ENCODE peak calls at places on chromosomes 1 and 21, in eight cellular contexts. One of them, this sample, is unnamed.

GRCh38 chr1:26696645-26697440 is 1.0 kb downstream of the ARID1A start:
- DNase-seq in right lobe of liver: peak; percentile 69
- DNase-seq in stimulated activated CD8-positive, alpha-beta memory T cell treated with anti-CD3 and anti-CD28 coated beads, Interleukin-15, amount 100 ng/mL, for 4 hours: peak; percentile 79
- DNase-seq in NCI-H1694: no peak
- DNase-seq in SHP77: no peak
- DNase-seq in GM13976: peak; percentile 65
- DNase-seq in ELR: peak; percentile 37
- DNase-seq in HEK293T: no peak
- DNase-seq in this sample: peak; percentile 40

GRCh38 chr21:36430841-36431240 is 45.6 kb downstream of the CHAF1B start:
- DNase-seq in GM13976: no peak
- DNase-seq in right lobe of liver: no peak
- DNase-seq in NCI-H1694: no peak
- DNase-seq in stimulated activated CD8-positive, alpha-beta memory T cell treated with anti-CD3 and anti-CD28 coated beads, Interleukin-15, amount 100 ng/mL, for 4 hours: no peak
- DNase-seq in SHP77: no peak
- DNase-seq in HEK293T: no peak
- DNase-seq in ELR: no peak
- DNase-seq in this sample: no peak

GRCh38 chr1:18950415-18951026 is 6.0 kb downstream of the IFFO2 start:
- DNase-seq in NCI-H1694: no peak
- DNase-seq in HEK293T: no peak
- DNase-seq in stimulated activated CD8-positive, alpha-beta memory T cell treated with anti-CD3 and anti-CD28 coated beads, Interleukin-15, amount 100 ng/mL, for 4 hours: no peak
- DNase-seq in right lobe of liver: peak; percentile 61
- DNase-seq in SHP77: no peak
- DNase-seq in GM13976: peak; percentile 71
- DNase-seq in ELR: peak; percentile 28
- DNase-seq in this sample: no peak

GRCh38 chr1:31669786-31670582 is 25.3 kb upstream of the PEF1 start:
- DNase-seq in stimulated activated CD8-positive, alpha-beta memory T cell treated with anti-CD3 and anti-CD28 coated beads, Interleukin-15, amount 100 ng/mL, for 4 hours: peak; percentile 1
- DNase-seq in HEK293T: no peak
- DNase-seq in GM13976: no peak
- DNase-seq in SHP77: peak; percentile 92
- DNase-seq in ELR: no peak
- DNase-seq in NCI-H1694: peak; percentile 62
- DNase-seq in right lobe of liver: peak; percentile 87
- DNase-seq in this sample: peak; percentile 63

GRCh38 chr1:65845758-65846060 is 53.0 kb downstream of the PDE4B start:
- DNase-seq in HEK293T: no peak
- DNase-seq in NCI-H1694: no peak
- DNase-seq in GM13976: no peak
- DNase-seq in ELR: no peak
- DNase-seq in SHP77: no peak
- DNase-seq in right lobe of liver: no peak
- DNase-seq in stimulated activated CD8-positive, alpha-beta memory T cell treated with anti-CD3 and anti-CD28 coated beads, Interleukin-15, amount 100 ng/mL, for 4 hours: no peak
- DNase-seq in this sample: no peak

GRCh38 chr21:15084668-15085067 is 19.9 kb upstream of the NRIP1 start:
- DNase-seq in SHP77: no peak
- DNase-seq in NCI-H1694: no peak
- DNase-seq in GM13976: no peak
- DNase-seq in stimulated activated CD8-positive, alpha-beta memory T cell treated with anti-CD3 and anti-CD28 coated beads, Interleukin-15, amount 100 ng/mL, for 4 hours: no peak
- DNase-seq in HEK293T: no peak
- DNase-seq in ELR: no peak
- DNase-seq in right lobe of liver: no peak
- DNase-seq in this sample: no peak

GRCh38 chr1:229296541-229296941 is 25.6 kb downstream of the RAB4A start:
- DNase-seq in HEK293T: no peak
- DNase-seq in GM13976: no peak
- DNase-seq in ELR: peak; percentile 67
- DNase-seq in stimulated activated CD8-positive, alpha-beta memory T cell treated with anti-CD3 and anti-CD28 coated beads, Interleukin-15, amount 100 ng/mL, for 4 hours: no peak
- DNase-seq in right lobe of liver: no peak
- DNase-seq in SHP77: no peak
- DNase-seq in NCI-H1694: no peak
- DNase-seq in this sample: no peak

GRCh38 chr1:241702436-241702835 is 50.4 kb downstream of the WDR64 start:
- DNase-seq in NCI-H1694: no peak
- DNase-seq in right lobe of liver: no peak
- DNase-seq in ELR: peak; percentile 86
- DNase-seq in GM13976: no peak
- DNase-seq in SHP77: no peak
- DNase-seq in stimulated activated CD8-positive, alpha-beta memory T cell treated with anti-CD3 and anti-CD28 coated beads, Interleukin-15, amount 100 ng/mL, for 4 hours: no peak
- DNase-seq in HEK293T: no peak
- DNase-seq in this sample: no peak

GRCh38 chr1:85628791-85629531 is 48.4 kb downstream of the CCN1 start:
- DNase-seq in stimulated activated CD8-positive, alpha-beta memory T cell treated with anti-CD3 and anti-CD28 coated beads, Interleukin-15, amount 100 ng/mL, for 4 hours: no peak
- DNase-seq in GM13976: no peak
- DNase-seq in SHP77: no peak
- DNase-seq in HEK293T: peak; percentile 30
- DNase-seq in NCI-H1694: no peak
- DNase-seq in ELR: peak; percentile 79
- DNase-seq in right lobe of liver: peak; percentile 90
- DNase-seq in this sample: no peak

GRCh38 chr1:203682401-203683383 is 56.1 kb downstream of the ATP2B4 start:
- DNase-seq in right lobe of liver: no peak
- DNase-seq in ELR: peak; percentile 36
- DNase-seq in GM13976: no peak
- DNase-seq in stimulated activated CD8-positive, alpha-beta memory T cell treated with anti-CD3 and anti-CD28 coated beads, Interleukin-15, amount 100 ng/mL, for 4 hours: no peak
- DNase-seq in HEK293T: no peak
- DNase-seq in SHP77: peak; percentile 90
- DNase-seq in NCI-H1694: no peak
- DNase-seq in this sample: no peak

GRCh38 chr1:40766017-40766416 is 17.6 kb upstream of the KCNQ4 start:
- DNase-seq in HEK293T: no peak
- DNase-seq in SHP77: no peak
- DNase-seq in GM13976: no peak
- DNase-seq in NCI-H1694: peak; percentile 15
- DNase-seq in stimulated activated CD8-positive, alpha-beta memory T cell treated with anti-CD3 and anti-CD28 coated beads, Interleukin-15, amount 100 ng/mL, for 4 hours: no peak
- DNase-seq in right lobe of liver: no peak
- DNase-seq in ELR: no peak
- DNase-seq in this sample: no peak

GRCh38 chr1:193589597-193590040 is 403.2 kb upstream of the B3GALT2 start:
- DNase-seq in ELR: no peak
- DNase-seq in SHP77: no peak
- DNase-seq in GM13976: no peak
- DNase-seq in stimulated activated CD8-positive, alpha-beta memory T cell treated with anti-CD3 and anti-CD28 coated beads, Interleukin-15, amount 100 ng/mL, for 4 hours: no peak
- DNase-seq in NCI-H1694: peak; percentile 58
- DNase-seq in right lobe of liver: no peak
- DNase-seq in HEK293T: no peak
- DNase-seq in this sample: no peak

GRCh38 chr1:183278736-183279591 is 92.9 kb downstream of the LAMC2 start:
- DNase-seq in ELR: peak; percentile 96
- DNase-seq in NCI-H1694: no peak
- DNase-seq in GM13976: no peak
- DNase-seq in SHP77: no peak
- DNase-seq in right lobe of liver: no peak
- DNase-seq in HEK293T: no peak
- DNase-seq in stimulated activated CD8-positive, alpha-beta memory T cell treated with anti-CD3 and anti-CD28 coated beads, Interleukin-15, amount 100 ng/mL, for 4 hours: no peak
- DNase-seq in this sample: no peak

This sample was measured in head of caudate nucleus.